ENCODE peak calls at places on chromosome 5, in ten cellular contexts. Z, Q, O, L, X, F, T, D, P and E are unnamed samples.

GRCh38 chr5:115749016-115749415 is 67.4 kb downstream of the CDO1 start:
- DNase-seq in F (no peak), X (no peak), P (no peak), D (no peak), O (no peak), Q (no peak), T (no peak), L (no peak), Z (no peak), E (no peak)

GRCh38 chr5:156474251-156474650 is 147.3 kb downstream of the SGCD start:
- DNase-seq in O (no peak), T (no peak), Z (peak; percentile 52), F (no peak), L (peak; percentile 29), P (peak; percentile 87), X (no peak), D (no peak), Q (no peak), E (no peak)

GRCh38 chr5:129749101-129749500 is 1.2 kb downstream of the MINAR2 start:
- DNase-seq in F (no peak), O (no peak), L (no peak), P (no peak), Q (no peak), X (no peak), T (no peak), D (no peak), Z (no peak), E (no peak)

GRCh38 chr5:173326501-173326960 is 1.7 kb downstream of the STC2 start:
- DNase-seq in T (no peak), F (peak; percentile 94), L (no peak), D (no peak), Z (peak; percentile 84), Q (no peak), P (no peak), O (no peak), X (no peak), E (no peak)

GRCh38 chr5:178515776-178516561 is 74.2 kb downstream of the COL23A1 start:
- DNase-seq in Z (no peak), T (no peak), Q (no peak), P (no peak), X (no peak), L (no peak), F (no peak), O (no peak), D (no peak), E (no peak)

GRCh38 chr5:18314192-18314778 is 680.0 kb downstream of the TAF11L14 start:
- DNase-seq in X (no peak), F (no peak), Z (peak; percentile 37), T (no peak), D (peak; percentile 9), O (peak; percentile 53), L (no peak), P (peak; percentile 18), Q (no peak), E (no peak)

GRCh38 chr5:122093415-122093814 is 15.4 kb upstream of the LOX start:
- DNase-seq in L (no peak), X (no peak), P (no peak), F (no peak), Z (peak; percentile 63), O (no peak), Q (no peak), D (no peak), T (no peak), E (no peak)

GRCh38 chr5:173459225-173459624 is 131.0 kb upstream of the STC2 start:
- DNase-seq in F (no peak), L (no peak), O (no peak), D (no peak), Z (peak; percentile 4), P (no peak), X (no peak), Q (no peak), T (no peak), E (no peak)

GRCh38 chr5:16578474-16578883 is 38.3 kb downstream of the RETREG1 start:
- DNase-seq in T (no peak), Z (no peak), O (peak; percentile 8), X (no peak), L (no peak), P (peak; percentile 87), Q (no peak), D (no peak), F (no peak), E (no peak)

GRCh38 chr5:171999877-172000276 is 6.6 kb downstream of the FBXW11 start:
- DNase-seq in O (no peak), Q (no peak), F (no peak), X (no peak), T (no peak), L (no peak), P (no peak), Z (no peak), D (no peak), E (no peak)

GRCh38 chr5:142235050-142235797 is 89.6 kb downstream of the SPRY4 start:
- DNase-seq in P (no peak), Z (no peak), O (no peak), Q (no peak), D (no peak), L (no peak), T (no peak), F (peak; percentile 97), X (no peak), E (no peak)

GRCh38 chr5:128815201-128815600 is 150.1 kb upstream of the SLC27A6 start:
- DNase-seq in P (no peak), D (no peak), Z (peak; percentile 2), X (no peak), Q (no peak), L (no peak), F (no peak), O (no peak), T (no peak), E (no peak)

GRCh38 chr5:73379435-73379834 is 69.1 kb downstream of the FOXD1 start:
- DNase-seq in L (no peak), Q (no peak), O (no peak), P (no peak), Z (no peak), D (no peak), X (no peak), F (no peak), T (no peak), E (no peak)

GRCh38 chr5:136086776-136087566 is 45.7 kb upstream of the SMAD5 start:
- DNase-seq in P (no peak), L (no peak), Z (no peak), D (no peak), T (no peak), F (no peak), X (no peak), Q (no peak), O (no peak), E (no peak)

GRCh38 chr5:30581198-30581925 is 612.1 kb upstream of the CDH6 start:
- DNase-seq in F (no peak), O (no peak), T (no peak), D (no peak), X (no peak), L (no peak), P (peak; percentile 6), Q (no peak), Z (no peak), E (no peak)

GRCh38 chr5:177288191-177288590 is 15.3 kb downstream of the RAB24 start:
- DNase-seq in Q (no peak), D (no peak), L (no peak), P (no peak), F (no peak), T (no peak), O (no peak), Z (no peak), X (no peak), E (no peak)

GRCh38 chr5:138111937-138112336 is 27.3 kb downstream of the NME5 start:
- DNase-seq in Q (no peak), L (no peak), P (no peak), O (no peak), F (no peak), D (no peak), Z (no peak), T (no peak), X (no peak), E (no peak)

GRCh38 chr5:179978792-179979191 is 71.1 kb upstream of the TBC1D9B start:
- DNase-seq in Z (no peak), L (no peak), D (no peak), X (no peak), Q (no peak), P (no peak), T (no peak), F (no peak), O (no peak), E (no peak)

GRCh38 chr5:79062431-79062830 is 7.0 kb downstream of the DMGDH start:
- DNase-seq in L (no peak), O (no peak), F (no peak), Z (no peak), D (no peak), Q (no peak), X (no peak), P (no peak), T (no peak), E (no peak)

GRCh38 chr5:100889896-100890295 is 13.2 kb downstream of the ST8SIA4 start:
- DNase-seq in F (no peak), Q (no peak), D (no peak), T (no peak), X (no peak), O (no peak), L (no peak), Z (no peak), P (no peak), E (no peak)

GRCh38 chr5:140172473-140172872 is 2.5 kb upstream of the CYSTM1 start:
- DNase-seq in X (no peak), D (no peak), Q (no peak), T (no peak), O (no peak), F (no peak), L (no peak), P (no peak), Z (no peak), E (no peak)